ENCODE peak calls at places on chromosome 18, in eight cellular contexts. U, L, Q, W, R, F, C and T are unnamed samples.

GRCh38 chr18:54357082-54357659 is 487 bp downstream of the STARD6 start:
- DNase-seq in U (peak; percentile 2), L (no peak), Q (no peak), W (no peak), R (peak; percentile 15), F (no peak), C (no peak), T (no peak)

GRCh38 chr18:30386624-30387023 is 655.9 kb downstream of the DSC3 start:
- DNase-seq in U (no peak), L (no peak), Q (no peak), W (no peak), R (no peak), F (no peak), C (no peak), T (no peak)

GRCh38 chr18:22280453-22280750 is 111.0 kb downstream of the GATA6 start:
- DNase-seq in U (no peak), L (no peak), Q (no peak), W (no peak), R (no peak), F (no peak), C (no peak), T (no peak)

GRCh38 chr18:13608791-13609552 is 117.4 kb downstream of the FAM210A start:
- DNase-seq in U (no peak), L (peak; percentile 67), Q (peak; percentile 37), W (no peak), R (no peak), F (no peak), C (no peak), T (no peak)

GRCh38 chr18:70036771-70037452 is 89.2 kb upstream of the CD226 start:
- DNase-seq in U (no peak), L (peak; percentile 87), Q (no peak), W (no peak), R (no peak), F (no peak), C (peak; percentile 63), T (no peak)

GRCh38 chr18:77087391-77088141 is 45.0 kb downstream of the MBP start:
- DNase-seq in U (peak; percentile 73), L (no peak), Q (no peak), W (peak; percentile 64), R (peak; percentile 76), F (peak; percentile 58), C (no peak), T (no peak)

GRCh38 chr18:62279561-62279960 is 45.5 kb upstream of the TNFRSF11A start:
- DNase-seq in U (no peak), L (no peak), Q (no peak), W (no peak), R (no peak), F (no peak), C (no peak), T (no peak)

GRCh38 chr18:30970201-30970816 is 72.2 kb downstream of the DSC3 start:
- DNase-seq in U (peak; percentile 51), L (peak; percentile 43), Q (no peak), W (no peak), R (peak; percentile 62), F (peak; percentile 6), C (no peak), T (no peak)

GRCh38 chr18:48410095-48410920 is 1.1 kb upstream of the ZBTB7C start:
- DNase-seq in U (peak; percentile 85), L (peak; percentile 76), Q (peak; percentile 35), W (peak; percentile 94), R (peak; percentile 88), F (peak; percentile 92), C (peak; percentile 92), T (peak; percentile 62)

GRCh38 chr18:23702606-23703005 is 13.4 kb downstream of the LAMA3 start:
- DNase-seq in U (no peak), L (no peak), Q (no peak), W (no peak), R (no peak), F (no peak), C (no peak), T (no peak)

GRCh38 chr18:44792456-44793080 is 111.9 kb downstream of the SETBP1 start:
- DNase-seq in U (peak; percentile 27), L (no peak), Q (no peak), W (no peak), R (no peak), F (peak; percentile 25), C (no peak), T (peak; percentile 28)

GRCh38 chr18:46156124-46156745 is 52.0 kb downstream of the HAUS1 start:
- DNase-seq in U (no peak), L (no peak), Q (no peak), W (no peak), R (no peak), F (no peak), C (no peak), T (no peak)

GRCh38 chr18:70333757-70334156 is 44.9 kb downstream of the SOCS6 start:
- DNase-seq in U (peak; percentile 85), L (no peak), Q (no peak), W (no peak), R (peak; percentile 94), F (no peak), C (no peak), T (peak; percentile 97)

GRCh38 chr18:74990563-74991081 is 218.3 kb downstream of the PTGR3 start:
- DNase-seq in U (no peak), L (no peak), Q (no peak), W (no peak), R (peak; percentile 66), F (no peak), C (no peak), T (no peak)

GRCh38 chr18:66013976-66014375 is 263.2 kb downstream of the CDH7 start:
- DNase-seq in U (no peak), L (no peak), Q (no peak), W (no peak), R (peak; percentile 37), F (no peak), C (no peak), T (no peak)

GRCh38 chr18:24395049-24395780 is 2.4 kb downstream of the OSBPL1A start:
- DNase-seq in U (no peak), L (no peak), Q (no peak), W (no peak), R (peak; percentile 40), F (no peak), C (no peak), T (no peak)

GRCh38 chr18:75521808-75522207 is 94.3 kb upstream of the SMIM21 start:
- DNase-seq in U (no peak), L (no peak), Q (no peak), W (no peak), R (no peak), F (no peak), C (no peak), T (no peak)

GRCh38 chr18:23964282-23965238 is 50.0 kb upstream of the TTC39C start:
- DNase-seq in U (no peak), L (peak; percentile 52), Q (peak; percentile 45), W (no peak), R (no peak), F (no peak), C (no peak), T (no peak)

GRCh38 chr18:58320907-58321561 is 277.0 kb downstream of the NEDD4L start:
- DNase-seq in U (no peak), L (no peak), Q (no peak), W (no peak), R (no peak), F (no peak), C (no peak), T (no peak)
- TF ChIP-seq CTCF in U (no peak), L (no peak), Q (no peak), W (no peak), R (no peak), F (no peak), C (no peak), T (no peak)

GRCh38 chr18:12283256-12283655 is 24.8 kb upstream of the TUBB6 start:
- DNase-seq in U (peak; percentile 36), L (no peak), Q (no peak), W (no peak), R (peak; percentile 61), F (no peak), C (no peak), T (peak; percentile 40)
- TF ChIP-seq CTCF in U (peak; percentile 16), L (peak; percentile 13), Q (no peak), W (no peak), R (peak; percentile 57), F (no peak), C (peak; percentile 6), T (peak; percentile 76)

GRCh38 chr18:34915046-34915445 is 126.2 kb upstream of the MAPRE2 start:
- DNase-seq in U (no peak), L (no peak), Q (no peak), W (no peak), R (no peak), F (no peak), C (no peak), T (no peak)

GRCh38 chr18:34913837-34914755 is 127.1 kb upstream of the MAPRE2 start:
- DNase-seq in U (peak; percentile 28), L (no peak), Q (no peak), W (no peak), R (peak; percentile 97), F (no peak), C (no peak), T (no peak)

GRCh38 chr18:34911081-34911480 is 130.1 kb upstream of the MAPRE2 start:
- DNase-seq in U (no peak), L (no peak), Q (no peak), W (no peak), R (peak; percentile 32), F (no peak), C (no peak), T (no peak)

DNA sequence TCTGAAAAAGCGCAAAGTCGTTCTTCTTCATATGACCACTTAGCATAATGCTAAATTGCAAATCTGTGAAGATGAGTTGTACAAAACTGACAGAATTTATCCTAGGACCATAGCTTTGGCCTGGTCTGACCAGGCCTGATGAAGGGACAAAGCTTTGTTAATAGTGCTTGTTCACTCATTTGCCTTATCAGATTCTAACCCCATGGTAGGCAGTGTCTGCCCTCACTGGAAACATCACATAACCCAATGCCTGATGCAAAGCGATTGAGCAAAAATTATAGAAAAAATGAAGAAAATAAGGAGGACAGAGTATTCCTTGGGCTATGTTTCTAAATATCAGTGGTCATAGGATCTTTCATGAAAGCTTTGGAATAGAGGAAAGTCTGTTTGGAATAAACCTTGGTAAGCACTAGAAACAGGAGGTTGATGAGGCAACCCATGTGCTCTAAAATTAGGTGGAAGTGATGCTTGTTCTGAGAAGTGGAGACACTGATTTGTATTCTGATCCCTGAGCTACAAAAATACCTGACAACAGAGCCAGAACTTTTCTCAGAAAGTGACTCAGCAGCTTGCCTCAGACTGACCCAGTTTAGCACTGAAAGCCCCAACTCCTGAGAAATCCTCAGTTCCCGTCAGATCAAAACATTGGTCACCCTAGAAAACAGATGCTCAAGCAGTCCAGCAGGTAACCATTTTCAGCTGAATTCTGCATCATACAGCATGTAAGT is 131.4 kb upstream of the MAPRE2 start:
- DNase-seq in U (peak; percentile 15), L (peak; percentile 5), Q (no peak), W (no peak), R (peak; percentile 92), F (no peak), C (no peak), T (peak; percentile 6)
- TF ChIP-seq CTCF in U (no peak), L (no peak), Q (no peak), W (no peak), R (no peak), F (no peak), C (no peak), T (no peak)

DNA sequence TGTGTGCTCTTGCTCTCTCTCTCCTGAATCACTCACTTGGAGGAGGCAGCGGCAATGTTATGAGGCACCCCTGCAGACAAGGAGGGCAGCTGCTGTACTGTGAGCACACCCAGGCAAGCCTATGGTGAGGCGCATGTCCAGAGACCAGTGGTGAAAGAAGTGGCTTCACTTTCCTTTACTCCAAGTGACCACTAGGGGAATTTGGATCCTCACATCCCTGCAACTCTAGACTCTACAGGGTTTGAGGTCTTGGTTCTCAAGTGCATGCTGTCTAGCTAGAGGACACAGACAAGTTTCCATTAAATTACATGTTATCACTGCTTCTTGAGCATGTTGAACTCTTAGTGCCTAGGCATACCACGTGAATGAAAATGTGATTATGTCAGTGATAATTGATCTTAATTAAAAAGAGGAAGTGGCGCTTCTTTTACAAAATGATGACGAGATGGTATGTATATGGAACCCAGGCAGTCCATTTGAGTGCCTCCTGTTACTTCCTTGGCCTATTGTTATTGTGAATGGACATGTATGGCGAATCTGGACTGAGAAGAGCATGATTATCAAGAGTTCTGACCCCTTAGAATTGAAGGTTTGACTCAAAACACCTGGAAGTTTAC is 181.0 kb upstream of the CDH2 start:
- DNase-seq in U (no peak), L (no peak), Q (no peak), W (no peak), R (peak; percentile 3), F (no peak), C (no peak), T (no peak)
- TF ChIP-seq CTCF in U (peak; percentile 14), L (peak; percentile 10), Q (no peak), W (no peak), R (peak; percentile 34), F (no peak), C (no peak), T (peak; percentile 70)